ENCODE peak calls at places on chromosomes 3 and 15, in four cellular contexts. X, B, I and Q are unnamed samples.

GRCh38 chr3:56268621-56269394 is 199.5 kb downstream of the ERC2 start:
- DNase-seq in X (no peak), B (no peak), I (no peak), Q (no peak)

GRCh38 chr3:156488771-156489170 is 66.1 kb downstream of the SSR3 start:
- DNase-seq in X (no peak), B (no peak), I (no peak), Q (no peak)

GRCh38 chr3:10553586-10554235 is 48.3 kb upstream of the ATP2B2 start:
- DNase-seq in X (peak; percentile 17), B (no peak), I (no peak), Q (no peak)

GRCh38 chr3:30689202-30689641 is 82.8 kb downstream of the TGFBR2 start:
- DNase-seq in X (no peak), B (no peak), I (peak; percentile 71), Q (no peak)

GRCh38 chr15:90561344-90562244 is 31.9 kb downstream of the CRTC3 start:
- DNase-seq in X (no peak), B (no peak), I (no peak), Q (no peak)

GRCh38 chr3:112304611-112305010 is 10.6 kb upstream of the SLC9C1 start:
- DNase-seq in X (no peak), B (no peak), I (no peak), Q (no peak)

GRCh38 chr3:196712514-196713413 is 587 bp downstream of the PIGX start:
- DNase-seq in X (peak; percentile 85), B (peak; percentile 14), I (no peak), Q (no peak)

GRCh38 chr3:119831022-119831421 is 49.1 kb downstream of the NR1I2 start:
- DNase-seq in X (no peak), B (no peak), I (no peak), Q (no peak)

GRCh38 chr15:70478251-70478990 is 284.9 kb downstream of the UACA start:
- DNase-seq in X (no peak), B (no peak), I (peak; percentile 75), Q (peak; percentile 73)

GRCh38 chr3:189839576-189839975 is 208.4 kb downstream of the TP63 start:
- DNase-seq in X (no peak), B (no peak), I (no peak), Q (no peak)

GRCh38 chr3:156535162-156535627 is 19.7 kb downstream of the SSR3 start:
- DNase-seq in X (no peak), B (peak; percentile 96), I (no peak), Q (no peak)

GRCh38 chr3:125245521-125245920 is 33.0 kb upstream of the SLC12A8 start:
- DNase-seq in X (no peak), B (no peak), I (no peak), Q (no peak)

GRCh38 chr3:56467108-56467507 is 1.2 kb downstream of the ERC2 start:
- DNase-seq in X (peak; percentile 54), B (peak; percentile 64), I (peak; percentile 89), Q (no peak)

GRCh38 chr15:58608711-58609110 is 140.8 kb downstream of the ADAM10 start:
- DNase-seq in X (no peak), B (no peak), I (no peak), Q (no peak)

GRCh38 chr3:167895178-167895577 is 159.7 kb downstream of the SERPINI1 start:
- DNase-seq in X (no peak), B (no peak), I (no peak), Q (no peak)

GRCh38 chr3:69724722-69725435 is 14.4 kb upstream of the MITF start:
- DNase-seq in X (peak; percentile 80), B (no peak), I (no peak), Q (no peak)

GRCh38 chr15:81292516-81293001 is 31.4 kb downstream of the STARD5 start:
- DNase-seq in X (no peak), B (no peak), I (no peak), Q (no peak)

GRCh38 chr3:32095431-32095830 is 11.0 kb upstream of the GPD1L start:
- DNase-seq in X (no peak), B (peak; percentile 57), I (no peak), Q (no peak)

GRCh38 chr3:130276203-130276803 is 69.2 kb upstream of the COL6A5 start:
- DNase-seq in X (peak; percentile 56), B (peak; percentile 24), I (peak; percentile 65), Q (peak; percentile 16)

GRCh38 chr3:109384164-109384563 is 46.8 kb upstream of the DPPA4 start:
- DNase-seq in X (no peak), B (no peak), I (no peak), Q (no peak)

GRCh38 chr3:65576228-65576627 is 462.5 kb downstream of the MAGI1 start:
- DNase-seq in X (no peak), B (no peak), I (no peak), Q (no peak)

GRCh38 chr3:45932112-45932511 is 11.2 kb upstream of the CXCR6 start:
- DNase-seq in X (no peak), B (no peak), I (no peak), Q (no peak)

GRCh38 chr3:107545680-107546120 is 22.9 kb downstream of the BBX start:
- DNase-seq in X (no peak), B (no peak), I (no peak), Q (no peak)

GRCh38 chr3:74621581-74621980 is 7.1 kb upstream of the CNTN3 start:
- DNase-seq in X (no peak), B (no peak), I (no peak), Q (no peak)

GRCh38 chr15:70806992-70807712 is 43.8 kb upstream of the UACA start:
- DNase-seq in X (no peak), B (no peak), I (no peak), Q (no peak)

GRCh38 chr3:167852216-167852615 is 116.7 kb downstream of the SERPINI1 start:
- DNase-seq in X (no peak), B (no peak), I (no peak), Q (no peak)

GRCh38 chr15:31552482-31553099 is 226.0 kb downstream of the KLF13 start:
- DNase-seq in X (no peak), B (no peak), I (no peak), Q (no peak)

GRCh38 chr15:25501828-25502446 is 63.1 kb upstream of the UBE3A start:
- DNase-seq in X (peak; percentile 14), B (peak; percentile 42), I (peak; percentile 20), Q (no peak)

GRCh38 chr3:194779729-194780224 is 94.1 kb downstream of the FAM43A start:
- DNase-seq in X (no peak), B (peak; percentile 56), I (no peak), Q (no peak)

GRCh38 chr3:63940389-63940757 is 28.2 kb upstream of the SCAANT1 start:
- DNase-seq in X (no peak), B (no peak), I (no peak), Q (no peak)

GRCh38 chr15:68650901-68651709 is 72.3 kb downstream of the CORO2B start:
- DNase-seq in X (peak; percentile 91), B (peak; percentile 18), I (peak; percentile 62), Q (peak; percentile 47)

GRCh38 chr15:31217566-31218270 is 108.9 kb upstream of the KLF13 start:
- DNase-seq in X (no peak), B (no peak), I (no peak), Q (no peak)

GRCh38 chr3:21174461-21174860 is 576.5 kb downstream of the ZNF385D start:
- DNase-seq in X (no peak), B (no peak), I (no peak), Q (no peak)

GRCh38 chr3:89521328-89521727 is 413.9 kb downstream of the EPHA3 start:
- DNase-seq in X (no peak), B (no peak), I (no peak), Q (no peak)

GRCh38 chr3:171700653-171701052 is 109.6 kb downstream of the PLD1 start:
- DNase-seq in X (no peak), B (no peak), I (no peak), Q (no peak)

GRCh38 chr15:70741107-70741511 is 22.2 kb downstream of the UACA start:
- DNase-seq in X (no peak), B (peak; percentile 55), I (no peak), Q (no peak)

GRCh38 chr3:140816804-140817203 is 124.8 kb upstream of the SLC25A36 start:
- DNase-seq in X (no peak), B (no peak), I (no peak), Q (no peak)

GRCh38 chr3:30535515-30535914 is 70.9 kb upstream of the TGFBR2 start:
- DNase-seq in X (no peak), B (no peak), I (no peak), Q (no peak)

GRCh38 chr3:26652157-26652556 is 29.6 kb downstream of the LRRC3B start:
- DNase-seq in X (no peak), B (no peak), I (no peak), Q (no peak)

GRCh38 chr3:53109190-53109589 is 21.0 kb downstream of the RFT1 start:
- DNase-seq in X (no peak), B (no peak), I (no peak), Q (no peak)

GRCh38 chr3:186930143-186930638 is at the start of gene ST6GAL1:
- DNase-seq in X (peak; percentile 78), B (peak; percentile 43), I (peak; percentile 90), Q (peak; percentile 70)
- TF ChIP-seq POLR2AphosphoS5 in X (peak; percentile 55), B (peak; percentile 28), I (no peak), Q (no peak)

DNA sequence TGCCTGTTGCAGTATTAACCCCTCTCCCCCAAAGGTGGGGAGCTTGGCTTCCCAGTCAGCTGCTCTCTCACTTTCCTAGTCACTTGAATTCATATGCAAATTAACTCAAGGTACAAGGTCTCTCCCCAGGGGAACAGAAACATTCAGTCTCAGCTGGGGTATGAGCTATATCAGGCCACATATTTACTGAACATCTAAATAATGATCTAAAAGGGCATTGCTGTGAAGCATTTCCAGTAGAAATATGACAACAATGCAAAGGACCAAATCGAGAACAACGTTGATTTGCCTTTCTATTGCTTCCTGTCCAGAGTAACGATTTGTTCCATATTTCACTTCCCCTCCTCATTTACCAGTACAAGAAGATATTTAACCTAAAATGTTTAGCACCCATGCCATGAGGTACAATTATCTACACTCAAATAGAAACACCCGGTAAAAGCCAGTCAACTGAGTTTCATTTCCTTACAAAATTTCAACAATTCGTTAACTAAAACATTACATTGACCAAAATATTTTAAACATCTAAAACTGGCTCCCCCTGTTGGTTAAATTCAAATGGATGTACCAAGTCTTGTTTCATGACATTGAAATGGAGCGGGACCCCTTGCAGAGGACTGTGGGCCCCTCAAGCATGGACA is 36.5 kb upstream of the KLHL6 start:
- DNase-seq in X (no peak), B (no peak), I (no peak), Q (peak; percentile 27)
- TF ChIP-seq TAF1 in X (no peak), B (no peak), I (no peak), Q (no peak)

DNA sequence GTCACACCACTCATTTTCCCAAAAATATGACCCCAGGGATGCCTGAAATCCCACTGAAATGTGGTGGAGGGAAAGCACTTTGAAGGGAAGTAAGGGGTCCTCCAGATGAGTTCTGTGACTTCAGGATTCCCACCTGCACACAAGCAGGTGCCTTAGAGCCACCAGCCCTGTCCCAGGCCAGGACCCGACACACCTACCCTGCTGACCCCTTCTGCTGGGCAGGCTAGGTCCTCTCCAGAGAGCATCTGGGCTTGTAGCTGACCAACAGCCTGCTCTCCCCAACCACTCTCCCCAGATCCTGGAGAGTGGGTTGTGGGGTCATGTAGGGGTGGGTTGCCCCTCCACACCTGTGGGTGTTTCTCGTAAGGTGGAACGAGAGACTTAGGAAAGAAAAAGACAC is 14.9 kb upstream of the CILP start:
- DNase-seq in X (no peak), B (no peak), I (no peak), Q (no peak)
- TF ChIP-seq POLR2AphosphoS5 in X (no peak), B (no peak), I (no peak), Q (no peak)

GRCh38 chr15:100205549-100206295 is 136.1 kb downstream of the ADAMTS17 start:
- DNase-seq in X (no peak), B (no peak), I (no peak), Q (no peak)
- TF ChIP-seq TAF1 in X (no peak), B (no peak), I (no peak), Q (no peak)